ENCODE peak calls at places on chromosomes 11 and 22, in six cellular contexts. X, J, H, U, Q and F are unnamed samples.

GRCh38 chr11:2445107-2445947 is 519 bp downstream of the KCNQ1 start:
- DNase-seq in H (no peak), Q (peak; percentile 51), X (no peak), J (no peak), U (no peak), F (peak; percentile 36)

GRCh38 chr11:81700061-81700460 is 1033.6 kb downstream of the FAM181B start:
- DNase-seq in H (no peak), X (peak; percentile 22), J (no peak), Q (no peak), U (no peak), F (no peak)

GRCh38 chr11:16917941-16918340 is 96.3 kb downstream of the PLEKHA7 start:
- DNase-seq in Q (no peak), J (peak; percentile 95), U (no peak), H (no peak), X (no peak), F (no peak)

GRCh38 chr11:128135451-128135850 is 451.9 kb downstream of the ETS1 start:
- DNase-seq in J (no peak), Q (peak; percentile 33), H (peak; percentile 46), U (no peak), X (no peak), F (no peak)

GRCh38 chr11:121611242-121611641 is 158.5 kb upstream of the SORL1-AS1 start:
- DNase-seq in H (no peak), U (no peak), J (no peak), Q (no peak), X (no peak), F (no peak)

GRCh38 chr11:4606231-4607015 is 1.6 kb downstream of the TRIM68 start:
- DNase-seq in U (no peak), J (peak; percentile 11), H (no peak), Q (peak; percentile 8), X (peak; percentile 44), F (peak; percentile 45)

GRCh38 chr11:107927559-107927958 is 689 bp upstream of the RAB39A start:
- DNase-seq in J (no peak), U (no peak), Q (no peak), H (no peak), X (no peak), F (no peak)

GRCh38 chr22:45430871-45431270 is 17.4 kb downstream of the RIBC2 start:
- DNase-seq in J (no peak), Q (no peak), H (no peak), X (no peak), U (no peak), F (no peak)

GRCh38 chr11:35077709-35078695 is 61.0 kb upstream of the CD44 start:
- DNase-seq in J (peak; percentile 96), H (no peak), X (no peak), Q (no peak), U (no peak), F (no peak)

GRCh38 chr11:20005747-20006146 is 154.5 kb downstream of the DBX1 start:
- DNase-seq in U (no peak), H (no peak), Q (no peak), J (peak; percentile 81), X (no peak), F (no peak)

GRCh38 chr11:2451336-2451735 is 6.5 kb downstream of the KCNQ1 start:
- DNase-seq in X (no peak), Q (no peak), U (no peak), H (no peak), J (no peak), F (no peak)

GRCh38 chr11:27088353-27088752 is 47.7 kb downstream of the BBOX1 start:
- DNase-seq in J (peak; percentile 90), X (no peak), U (no peak), H (no peak), Q (no peak), F (no peak)

GRCh38 chr11:1368966-1369365 is 20.8 kb upstream of the BRSK2 start:
- DNase-seq in X (no peak), J (no peak), Q (no peak), U (no peak), H (peak; percentile 4), F (no peak)